ENCODE peak calls at places on chromosome 6, in nine cellular contexts. One of them, this sample, is unnamed.

GRCh38 chr6:37696841-37697735 is 595 bp downstream of the MDGA1 start:
- DNase-seq in HCT116: no peak
- DNase-seq in HFFc6: no peak
- DNase-seq in AG09309: no peak
- DNase-seq in fibroblast of the aortic adventitia: peak
- DNase-seq in psoas muscle: peak
- DNase-seq in foreskin fibroblast: peak
- DNase-seq in RWPE1: peak
- DNase-seq in H9: no peak
- DNase-seq in this sample: peak

GRCh38 chr6:20266851-20267608 is 54.8 kb upstream of the MBOAT1 start:
- DNase-seq in HCT116: peak
- DNase-seq in HFFc6: no peak
- DNase-seq in AG09309: no peak
- DNase-seq in fibroblast of the aortic adventitia: no peak
- DNase-seq in psoas muscle: no peak
- DNase-seq in foreskin fibroblast: no peak
- DNase-seq in RWPE1: peak
- DNase-seq in H9: no peak
- DNase-seq in this sample: no peak

GRCh38 chr6:24205020-24205492 is 79.0 kb downstream of the NRSN1 start:
- DNase-seq in HCT116: peak
- DNase-seq in HFFc6: peak
- DNase-seq in AG09309: no peak
- DNase-seq in fibroblast of the aortic adventitia: peak
- DNase-seq in psoas muscle: no peak
- DNase-seq in foreskin fibroblast: peak
- DNase-seq in RWPE1: peak
- DNase-seq in H9: no peak
- DNase-seq in this sample: peak

GRCh38 chr6:79453558-79454042 is 83.6 kb downstream of the LCA5 start:
- DNase-seq in HCT116: no peak
- DNase-seq in HFFc6: no peak
- DNase-seq in AG09309: no peak
- DNase-seq in fibroblast of the aortic adventitia: peak
- DNase-seq in psoas muscle: no peak
- DNase-seq in foreskin fibroblast: peak
- DNase-seq in RWPE1: peak
- DNase-seq in H9: no peak
- DNase-seq in this sample: peak

GRCh38 chr6:17638212-17638611 is 38.1 kb downstream of the FAM8A1 start:
- DNase-seq in HCT116: no peak
- DNase-seq in HFFc6: no peak
- DNase-seq in AG09309: no peak
- DNase-seq in fibroblast of the aortic adventitia: peak
- DNase-seq in psoas muscle: no peak
- DNase-seq in foreskin fibroblast: no peak
- DNase-seq in RWPE1: no peak
- DNase-seq in H9: no peak
- DNase-seq in this sample: no peak

GRCh38 chr6:2196079-2196679 is 49.2 kb downstream of the GMDS start:
- DNase-seq in HCT116: peak
- DNase-seq in HFFc6: peak
- DNase-seq in AG09309: peak
- DNase-seq in fibroblast of the aortic adventitia: peak
- DNase-seq in psoas muscle: no peak
- DNase-seq in foreskin fibroblast: peak
- DNase-seq in RWPE1: peak
- DNase-seq in H9: no peak
- DNase-seq in this sample: peak

GRCh38 chr6:69096681-69097080 is 461.6 kb downstream of the ADGRB3 start:
- DNase-seq in HCT116: no peak
- DNase-seq in HFFc6: no peak
- DNase-seq in AG09309: no peak
- DNase-seq in fibroblast of the aortic adventitia: no peak
- DNase-seq in psoas muscle: no peak
- DNase-seq in foreskin fibroblast: no peak
- DNase-seq in RWPE1: no peak
- DNase-seq in H9: no peak
- DNase-seq in this sample: peak

GRCh38 chr6:155313602-155314091 is 637 bp downstream of the TFB1M start:
- DNase-seq in HCT116: no peak
- DNase-seq in HFFc6: no peak
- DNase-seq in AG09309: no peak
- DNase-seq in fibroblast of the aortic adventitia: peak
- DNase-seq in psoas muscle: no peak
- DNase-seq in foreskin fibroblast: peak
- DNase-seq in RWPE1: peak
- DNase-seq in H9: no peak
- DNase-seq in this sample: peak

GRCh38 chr6:168865-169455 is 123.3 kb upstream of the DUSP22 start:
- DNase-seq in HCT116: peak
- DNase-seq in HFFc6: peak
- DNase-seq in AG09309: peak
- DNase-seq in fibroblast of the aortic adventitia: peak
- DNase-seq in psoas muscle: no peak
- DNase-seq in foreskin fibroblast: peak
- DNase-seq in RWPE1: peak
- DNase-seq in H9: no peak
- DNase-seq in this sample: peak

GRCh38 chr6:127117979-127118504 is 429 bp upstream of the RSPO3 start:
- DNase-seq in HCT116: no peak
- DNase-seq in HFFc6: no peak
- DNase-seq in AG09309: no peak
- DNase-seq in fibroblast of the aortic adventitia: peak
- DNase-seq in psoas muscle: peak
- DNase-seq in foreskin fibroblast: peak
- DNase-seq in RWPE1: no peak
- DNase-seq in H9: no peak
- DNase-seq in this sample: peak

GRCh38 chr6:168589275-168589674 is 148.3 kb downstream of the SMOC2 start:
- DNase-seq in HCT116: no peak
- DNase-seq in HFFc6: no peak
- DNase-seq in AG09309: no peak
- DNase-seq in fibroblast of the aortic adventitia: no peak
- DNase-seq in psoas muscle: no peak
- DNase-seq in foreskin fibroblast: no peak
- DNase-seq in RWPE1: no peak
- DNase-seq in H9: no peak
- DNase-seq in this sample: no peak

GRCh38 chr6:157570104-157570503 is 189.1 kb downstream of the ZDHHC14 start:
- DNase-seq in HCT116: no peak
- DNase-seq in HFFc6: no peak
- DNase-seq in AG09309: no peak
- DNase-seq in fibroblast of the aortic adventitia: no peak
- DNase-seq in psoas muscle: no peak
- DNase-seq in foreskin fibroblast: no peak
- DNase-seq in RWPE1: no peak
- DNase-seq in H9: no peak
- DNase-seq in this sample: no peak

GRCh38 chr6:55445648-55446204 is 118.5 kb downstream of the GFRAL start:
- DNase-seq in HCT116: peak
- DNase-seq in HFFc6: peak
- DNase-seq in AG09309: no peak
- DNase-seq in fibroblast of the aortic adventitia: peak
- DNase-seq in psoas muscle: no peak
- DNase-seq in foreskin fibroblast: peak
- DNase-seq in RWPE1: peak
- DNase-seq in H9: no peak
- DNase-seq in this sample: peak

GRCh38 chr6:36386495-36387439 is 702 bp downstream of the ETV7 start:
- DNase-seq in HCT116: no peak
- DNase-seq in HFFc6: peak
- DNase-seq in AG09309: peak
- DNase-seq in fibroblast of the aortic adventitia: peak
- DNase-seq in psoas muscle: no peak
- DNase-seq in foreskin fibroblast: peak
- DNase-seq in RWPE1: peak
- DNase-seq in H9: peak
- DNase-seq in this sample: peak

GRCh38 chr6:160523223-160523622 is 140.9 kb downstream of the LPA start:
- DNase-seq in HCT116: no peak
- DNase-seq in HFFc6: no peak
- DNase-seq in AG09309: no peak
- DNase-seq in fibroblast of the aortic adventitia: no peak
- DNase-seq in psoas muscle: no peak
- DNase-seq in foreskin fibroblast: no peak
- DNase-seq in RWPE1: no peak
- DNase-seq in H9: no peak
- DNase-seq in this sample: no peak

GRCh38 chr6:112253842-112254816 is at the start of gene LAMA4:
- DNase-seq in HCT116: no peak
- DNase-seq in HFFc6: peak
- DNase-seq in AG09309: no peak
- DNase-seq in fibroblast of the aortic adventitia: peak
- DNase-seq in psoas muscle: peak
- DNase-seq in foreskin fibroblast: peak
- DNase-seq in RWPE1: peak
- DNase-seq in H9: peak
- DNase-seq in this sample: peak

GRCh38 chr6:50818673-50819072 is at the start of gene TFAP2B:
- DNase-seq in HCT116: no peak
- DNase-seq in HFFc6: no peak
- DNase-seq in AG09309: no peak
- DNase-seq in fibroblast of the aortic adventitia: no peak
- DNase-seq in psoas muscle: no peak
- DNase-seq in foreskin fibroblast: no peak
- DNase-seq in RWPE1: no peak
- DNase-seq in H9: no peak
- DNase-seq in this sample: no peak

GRCh38 chr6:79391511-79391910 is 145.7 kb downstream of the LCA5 start:
- DNase-seq in HCT116: no peak
- DNase-seq in HFFc6: no peak
- DNase-seq in AG09309: no peak
- DNase-seq in fibroblast of the aortic adventitia: no peak
- DNase-seq in psoas muscle: no peak
- DNase-seq in foreskin fibroblast: no peak
- DNase-seq in RWPE1: no peak
- DNase-seq in H9: no peak
- DNase-seq in this sample: no peak

GRCh38 chr6:56595490-56596122 is 47.1 kb downstream of the DST start:
- DNase-seq in HCT116: peak
- DNase-seq in HFFc6: peak
- DNase-seq in AG09309: no peak
- DNase-seq in fibroblast of the aortic adventitia: peak
- DNase-seq in psoas muscle: no peak
- DNase-seq in foreskin fibroblast: peak
- DNase-seq in RWPE1: peak
- DNase-seq in H9: peak
- DNase-seq in this sample: peak

GRCh38 chr6:72616406-72617015 is 5.4 kb upstream of the KCNQ5 start:
- DNase-seq in HCT116: no peak
- DNase-seq in HFFc6: peak
- DNase-seq in AG09309: no peak
- DNase-seq in fibroblast of the aortic adventitia: peak
- DNase-seq in psoas muscle: no peak
- DNase-seq in foreskin fibroblast: peak
- DNase-seq in RWPE1: no peak
- DNase-seq in H9: no peak
- DNase-seq in this sample: peak

GRCh38 chr6:46832816-46833215 is 39.6 kb downstream of the MEP1A start:
- DNase-seq in HCT116: no peak
- DNase-seq in HFFc6: no peak
- DNase-seq in AG09309: no peak
- DNase-seq in fibroblast of the aortic adventitia: no peak
- DNase-seq in psoas muscle: no peak
- DNase-seq in foreskin fibroblast: no peak
- DNase-seq in RWPE1: no peak
- DNase-seq in H9: no peak
- DNase-seq in this sample: no peak

GRCh38 chr6:149862901-149863595 is 1.1 kb downstream of the LRP11 start:
- DNase-seq in HCT116: no peak
- DNase-seq in HFFc6: peak
- DNase-seq in AG09309: no peak
- DNase-seq in fibroblast of the aortic adventitia: peak
- DNase-seq in psoas muscle: peak
- DNase-seq in foreskin fibroblast: peak
- DNase-seq in RWPE1: peak
- DNase-seq in H9: peak
- DNase-seq in this sample: peak
- TF ChIP-seq CTCF in HCT116: no peak
- TF ChIP-seq CTCF in HFFc6: peak
- TF ChIP-seq CTCF in AG09309: no peak
- TF ChIP-seq CTCF in fibroblast of the aortic adventitia: no peak
- TF ChIP-seq CTCF in psoas muscle: no peak
- TF ChIP-seq CTCF in foreskin fibroblast: no peak
- TF ChIP-seq CTCF in RWPE1: no peak
- TF ChIP-seq CTCF in H9: no peak
- TF ChIP-seq CTCF in this sample: no peak

GRCh38 chr6:11675610-11676009 is 103.0 kb downstream of the ADTRP start:
- DNase-seq in HCT116: no peak
- DNase-seq in HFFc6: peak
- DNase-seq in AG09309: no peak
- DNase-seq in fibroblast of the aortic adventitia: peak
- DNase-seq in psoas muscle: no peak
- DNase-seq in foreskin fibroblast: no peak
- DNase-seq in RWPE1: no peak
- DNase-seq in H9: no peak
- DNase-seq in this sample: no peak
- TF ChIP-seq CTCF in HCT116: no peak
- TF ChIP-seq CTCF in HFFc6: peak
- TF ChIP-seq CTCF in AG09309: peak
- TF ChIP-seq CTCF in fibroblast of the aortic adventitia: peak
- TF ChIP-seq CTCF in psoas muscle: peak
- TF ChIP-seq CTCF in foreskin fibroblast: peak
- TF ChIP-seq CTCF in RWPE1: no peak
- TF ChIP-seq CTCF in H9: peak
- TF ChIP-seq CTCF in this sample: peak

GRCh38 chr6:30116724-30117123 is 3.8 kb upstream of the TRIM31 start:
- DNase-seq in HCT116: no peak
- DNase-seq in HFFc6: no peak
- DNase-seq in AG09309: no peak
- DNase-seq in fibroblast of the aortic adventitia: no peak
- DNase-seq in psoas muscle: no peak
- DNase-seq in foreskin fibroblast: no peak
- DNase-seq in RWPE1: no peak
- DNase-seq in H9: no peak
- DNase-seq in this sample: no peak
- TF ChIP-seq CTCF in HCT116: peak
- TF ChIP-seq CTCF in HFFc6: peak
- TF ChIP-seq CTCF in AG09309: no peak
- TF ChIP-seq CTCF in fibroblast of the aortic adventitia: peak
- TF ChIP-seq CTCF in psoas muscle: no peak
- TF ChIP-seq CTCF in foreskin fibroblast: no peak
- TF ChIP-seq CTCF in RWPE1: no peak
- TF ChIP-seq CTCF in H9: no peak
- TF ChIP-seq CTCF in this sample: no peak

DNA sequence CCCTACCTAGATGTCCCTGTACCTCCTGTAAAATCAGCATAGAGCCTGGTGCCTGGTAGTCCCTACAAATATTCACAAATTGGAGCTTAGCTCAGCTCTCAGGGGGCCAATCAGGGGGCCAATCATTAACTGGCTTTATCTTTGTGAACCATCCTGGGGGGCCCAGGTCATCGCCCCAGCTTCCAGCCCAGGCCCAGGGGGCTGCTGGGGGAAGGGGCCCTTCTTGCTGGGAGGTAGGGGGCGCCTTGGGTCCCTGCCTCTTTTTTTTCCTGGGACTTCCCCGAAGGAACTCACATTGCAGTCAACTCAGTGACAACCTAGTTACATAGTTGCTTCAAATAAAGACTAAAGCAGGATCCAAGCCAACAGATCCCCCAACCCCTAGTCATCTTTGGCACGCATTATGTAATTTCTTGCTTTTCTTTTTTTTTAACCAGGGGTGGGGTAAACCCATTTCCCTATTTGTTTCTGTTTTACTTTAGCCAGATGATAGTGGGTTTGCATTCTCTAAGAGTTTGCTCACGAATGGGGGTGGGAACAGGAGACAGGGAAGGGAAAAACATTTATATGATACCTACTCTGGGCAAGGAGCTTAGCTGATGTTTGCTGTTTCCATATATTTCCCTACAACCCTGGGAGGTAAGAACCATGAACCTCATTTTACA is 6.7 kb upstream of the VEGFA start:
- DNase-seq in HCT116: no peak
- DNase-seq in HFFc6: no peak
- DNase-seq in AG09309: peak
- DNase-seq in fibroblast of the aortic adventitia: peak
- DNase-seq in psoas muscle: no peak
- DNase-seq in foreskin fibroblast: no peak
- DNase-seq in RWPE1: no peak
- DNase-seq in H9: no peak
- DNase-seq in this sample: peak
- TF ChIP-seq CTCF in HCT116: no peak
- TF ChIP-seq CTCF in HFFc6: peak
- TF ChIP-seq CTCF in AG09309: no peak
- TF ChIP-seq CTCF in fibroblast of the aortic adventitia: no peak
- TF ChIP-seq CTCF in psoas muscle: no peak
- TF ChIP-seq CTCF in foreskin fibroblast: no peak
- TF ChIP-seq CTCF in RWPE1: no peak
- TF ChIP-seq CTCF in H9: no peak
- TF ChIP-seq CTCF in this sample: no peak

This sample was measured in astrocyte of the spinal cord.